ENCODE peak calls at places on chromosome 11, in five cellular contexts. P is T-helper 17 cell, N is PC-9, I is hepatocyte, T is AML-193. X is an unnamed sample.

GRCh38 chr11:68106165-68106940 is 14.8 kb downstream of the CHKA start:
- DNase-seq in T (no peak), I (peak), N (no peak), P (no peak), X (no peak)

GRCh38 chr11:37770145-37770544 is 1172.1 kb upstream of the RAG2 start:
- DNase-seq in T (no peak), N (no peak), P (no peak), I (no peak), X (no peak)

GRCh38 chr11:123729602-123730001 is 11.9 kb downstream of the ZNF202 start:
- DNase-seq in P (no peak), T (no peak), I (no peak), N (no peak), X (no peak)

GRCh38 chr11:90134420-90135003 is at the start of gene NAALAD2:
- DNase-seq in T (no peak), I (peak), N (no peak), P (no peak), X (no peak)

GRCh38 chr11:117407016-117407415 is 79.4 kb downstream of the CEP164 start:
- DNase-seq in P (no peak), T (no peak), N (no peak), I (no peak), X (no peak)

GRCh38 chr11:81907996-81908395 is 825.7 kb downstream of the FAM181B start:
- DNase-seq in N (no peak), P (no peak), I (no peak), T (no peak), X (no peak)

GRCh38 chr11:108199446-108200321 is 22.8 kb downstream of the NPAT start:
- DNase-seq in P (no peak), N (peak), T (peak), I (no peak), X (no peak)

GRCh38 chr11:46557684-46558151 is 36.1 kb downstream of the AMBRA1 start:
- DNase-seq in P (no peak), T (no peak), N (peak), I (peak), X (no peak)

GRCh38 chr11:19447150-19447566 is 206.4 kb upstream of the E2F8 start:
- DNase-seq in N (peak), T (no peak), P (no peak), I (no peak), X (no peak)

GRCh38 chr11:35621620-35622019 is 3.4 kb downstream of the FJX1 start:
- DNase-seq in P (no peak), I (no peak), T (no peak), N (no peak), X (no peak)

GRCh38 chr11:57658023-57658361 is 430 bp downstream of the CLP1 start:
- DNase-seq in I (no peak), N (no peak), P (no peak), T (no peak), X (no peak)

GRCh38 chr11:44191322-44192014 is 96.0 kb downstream of the EXT2 start:
- DNase-seq in T (no peak), P (no peak), I (no peak), N (no peak), X (no peak)

GRCh38 chr11:126061707-126062678 is 673 bp downstream of the CDON start:
- DNase-seq in I (peak), T (peak), N (peak), P (peak), X (no peak)

GRCh38 chr11:19460718-19461405 is 220.1 kb upstream of the E2F8 start:
- DNase-seq in N (no peak), P (no peak), I (no peak), T (no peak), X (no peak)

GRCh38 chr11:40602866-40603578 is 856.4 kb downstream of the LRRC4C start:
- DNase-seq in P (no peak), I (peak), N (no peak), T (no peak), X (no peak)

GRCh38 chr11:63951779-63952536 is 13.2 kb downstream of the NAA40 start:
- DNase-seq in N (no peak), T (no peak), P (no peak), I (no peak), X (no peak)

GRCh38 chr11:75577198-75577597 is 15.1 kb downstream of the SERPINH1 start:
- DNase-seq in P (peak), N (no peak), T (no peak), I (peak), X (peak)

GRCh38 chr11:134837166-134837886 is 425.3 kb upstream of the B3GAT1 start:
- DNase-seq in I (no peak), N (peak), P (no peak), T (no peak), X (no peak)